ENCODE peak calls at places on chromosomes 11 and 22, in nine cellular contexts. S is Ammon's horn; C is cardiac fibroblast; D is NCI-H774; P is frontal cortex; Q is activated CD8-positive, alpha-beta memory T cell treated with anti-CD3 and anti-CD28 coated beads for 1 hour; V is stimulated activated CD8-positive, alpha-beta memory T cell treated with anti-CD3 and anti-CD28 coated beads, Interleukin-4, amount 100 ng/mL, for 1 hour; U is AG10803; B is hippocampal formation. O is an unnamed sample.

GRCh38 chr11:46332568-46333128 is 14.6 kb upstream of the DGKZ start:
- DNase-seq in S (no peak), C (no peak), D (no peak), P (no peak), Q (peak), V (no peak), U (no peak), B (no peak), O (peak)

GRCh38 chr11:13955971-13956421 is 6.5 kb upstream of the SPON1 start:
- DNase-seq in S (peak), C (peak), D (peak), P (no peak), Q (no peak), V (peak), U (peak), B (peak), O (no peak)

GRCh38 chr11:19905280-19905853 is 192.7 kb downstream of the NAV2 start:
- DNase-seq in S (peak), C (peak), D (peak), P (peak), Q (no peak), V (no peak), U (peak), B (no peak), O (no peak)

GRCh38 chr11:534592-535518 is 521 bp downstream of the HRAS start:
- DNase-seq in S (no peak), C (peak), D (no peak), P (no peak), Q (no peak), V (no peak), U (peak), B (no peak), O (no peak)

GRCh38 chr11:77967753-77968152 is 26.7 kb downstream of the INTS4 start:
- DNase-seq in S (no peak), C (no peak), D (no peak), P (no peak), Q (no peak), V (no peak), U (no peak), B (no peak), O (no peak)

GRCh38 chr11:69552951-69553350 is 71.5 kb downstream of the LINC01488 start:
- DNase-seq in S (no peak), C (no peak), D (no peak), P (no peak), Q (no peak), V (no peak), U (no peak), B (no peak), O (no peak)

GRCh38 chr11:34149274-34149673 is 43.8 kb downstream of the NAT10 start:
- DNase-seq in S (no peak), C (no peak), D (no peak), P (no peak), Q (no peak), V (no peak), U (no peak), B (no peak), O (no peak)

GRCh38 chr11:109946322-109946846 is 146.8 kb upstream of the ZC3H12C start:
- DNase-seq in S (peak), C (peak), D (peak), P (peak), Q (peak), V (peak), U (peak), B (peak), O (peak)

GRCh38 chr22:36862251-36863242 is 1.7 kb downstream of the NCF4 start:
- DNase-seq in S (peak), C (no peak), D (no peak), P (no peak), Q (no peak), V (no peak), U (no peak), B (no peak), O (peak)

GRCh38 chr11:10379022-10379421 is 74.1 kb downstream of the ADM start:
- DNase-seq in S (no peak), C (peak), D (no peak), P (no peak), Q (no peak), V (no peak), U (no peak), B (no peak), O (no peak)

GRCh38 chr11:115317428-115318185 is 186.6 kb downstream of the CADM1 start:
- DNase-seq in S (no peak), C (no peak), D (no peak), P (no peak), Q (no peak), V (no peak), U (peak), B (no peak), O (no peak)

GRCh38 chr11:2445107-2445947 is 519 bp downstream of the KCNQ1 start:
- DNase-seq in S (no peak), C (no peak), D (no peak), P (no peak), Q (no peak), V (no peak), U (no peak), B (no peak), O (no peak)

GRCh38 chr22:30795118-30795517 is 100.4 kb downstream of the OSBP2 start:
- DNase-seq in S (no peak), C (no peak), D (no peak), P (no peak), Q (no peak), V (no peak), U (no peak), B (no peak), O (no peak)

GRCh38 chr22:43530864-43531201 is 119.0 kb downstream of the MPPED1 start:
- DNase-seq in S (peak), C (no peak), D (no peak), P (no peak), Q (no peak), V (no peak), U (no peak), B (no peak), O (no peak)

GRCh38 chr11:114154271-114155047 is 94.9 kb downstream of the ZBTB16 start:
- DNase-seq in S (peak), C (peak), D (no peak), P (no peak), Q (no peak), V (no peak), U (peak), B (no peak), O (no peak)

GRCh38 chr22:44862281-44862680 is 109.9 kb downstream of the ARHGAP8 start:
- DNase-seq in S (no peak), C (no peak), D (no peak), P (no peak), Q (no peak), V (no peak), U (no peak), B (no peak), O (no peak)

GRCh38 chr22:32805586-32805881 is 4.0 kb downstream of the TIMP3 start:
- DNase-seq in S (no peak), C (no peak), D (no peak), P (no peak), Q (no peak), V (no peak), U (no peak), B (no peak), O (no peak)

GRCh38 chr22:29004647-29005371 is 56.8 kb downstream of the C22orf31 start:
- DNase-seq in S (peak), C (no peak), D (no peak), P (no peak), Q (no peak), V (no peak), U (no peak), B (peak), O (peak)

GRCh38 chr11:13760115-13760514 is 91.6 kb downstream of the FAR1 start:
- DNase-seq in S (no peak), C (no peak), D (no peak), P (no peak), Q (no peak), V (no peak), U (no peak), B (no peak), O (no peak)

GRCh38 chr11:70530629-70531185 is 132.4 kb downstream of the CTTN start:
- DNase-seq in S (no peak), C (no peak), D (no peak), P (no peak), Q (no peak), V (no peak), U (no peak), B (no peak), O (no peak)

GRCh38 chr11:56886465-56886864 is 102.2 kb upstream of the OR5AK2 start:
- DNase-seq in S (no peak), C (no peak), D (no peak), P (no peak), Q (no peak), V (no peak), U (no peak), B (no peak), O (no peak)

GRCh38 chr22:23698094-23698493 is 7.3 kb downstream of the RGL4 start:
- DNase-seq in S (no peak), C (no peak), D (no peak), P (no peak), Q (no peak), V (no peak), U (no peak), B (no peak), O (no peak)

GRCh38 chr11:113896156-113896879 is 8.3 kb upstream of the HTR3B start:
- DNase-seq in S (peak), C (peak), D (peak), P (no peak), Q (no peak), V (no peak), U (peak), B (peak), O (no peak)

GRCh38 chr22:49632199-49633009 is 195.3 kb downstream of the BRD1 start:
- DNase-seq in S (peak), C (peak), D (no peak), P (peak), Q (no peak), V (no peak), U (peak), B (peak), O (peak)

GRCh38 chr11:20363500-20364411 is at the start of gene HTATIP2:
- DNase-seq in S (peak), C (peak), D (peak), P (peak), Q (peak), V (peak), U (no peak), B (peak), O (peak)

GRCh38 chr11:64583296-64584262 is 7.4 kb upstream of the SLC22A12 start:
- DNase-seq in S (no peak), C (peak), D (no peak), P (no peak), Q (no peak), V (no peak), U (peak), B (no peak), O (no peak)